ENCODE peak calls at places on chromosome 13, in seven cellular contexts. Q, D, T, F, H, B and G are unnamed samples.
A peak's percentile ranks its signal among the peaks of the same experiment; 100 is the strongest.

GRCh38 chr13:31797154-31797775 is 57.9 kb downstream of the RXFP2 start:
- DNase-seq in Q (peak; percentile 4), D (no peak), T (peak; percentile 55), F (peak; percentile 37), H (no peak), B (peak; percentile 28), G (peak; percentile 42)

GRCh38 chr13:85316501-85316900 is 482.7 kb downstream of the SLITRK6 start:
- DNase-seq in Q (no peak), D (no peak), T (no peak), F (no peak), H (no peak), B (no peak), G (no peak)

GRCh38 chr13:40402931-40403412 is 263.5 kb downstream of the FOXO1 start:
- DNase-seq in Q (no peak), D (no peak), T (peak; percentile 49), F (peak; percentile 31), H (no peak), B (peak; percentile 51), G (peak; percentile 40)

GRCh38 chr13:101785858-101786257 is 333.4 kb downstream of the ITGBL1 start:
- DNase-seq in Q (peak; percentile 5), D (peak; percentile 72), T (peak; percentile 3), F (peak; percentile 82), H (peak; percentile 33), B (no peak), G (peak; percentile 24)

GRCh38 chr13:96993660-96994029 is 631 bp downstream of the OXGR1 start:
- DNase-seq in Q (no peak), D (no peak), T (no peak), F (peak; percentile 43), H (no peak), B (peak; percentile 34), G (peak; percentile 1)

GRCh38 chr13:106533940-106534843 is 1.3 kb downstream of the EFNB2 start:
- DNase-seq in Q (no peak), D (no peak), T (peak; percentile 63), F (peak; percentile 78), H (no peak), B (peak; percentile 40), G (peak; percentile 83)

GRCh38 chr13:35534343-35534742 is 57.9 kb upstream of the MAB21L1 start:
- DNase-seq in Q (no peak), D (no peak), T (no peak), F (peak; percentile 11), H (no peak), B (peak; percentile 12), G (no peak)

GRCh38 chr13:111031531-111031961 is 83.6 kb upstream of the ARHGEF7 start:
- DNase-seq in Q (no peak), D (no peak), T (peak; percentile 58), F (no peak), H (no peak), B (peak; percentile 76), G (peak; percentile 77)

GRCh38 chr13:50320297-50320862 is 305.1 kb downstream of the KCNRG start:
- DNase-seq in Q (no peak), D (no peak), T (peak; percentile 54), F (no peak), H (no peak), B (peak; percentile 40), G (peak; percentile 58)

GRCh38 chr13:102244617-102245227 is 157.1 kb downstream of the FGF14 start:
- DNase-seq in Q (no peak), D (no peak), T (no peak), F (no peak), H (no peak), B (no peak), G (no peak)

GRCh38 chr13:110790371-110790770 is 76.9 kb downstream of the ING1 start:
- DNase-seq in Q (no peak), D (no peak), T (no peak), F (no peak), H (no peak), B (no peak), G (no peak)

GRCh38 chr13:97359181-97360057 is 74.5 kb upstream of the RAP2A start:
- DNase-seq in Q (peak; percentile 68), D (peak; percentile 61), T (peak; percentile 92), F (peak; percentile 85), H (no peak), B (peak; percentile 94), G (peak; percentile 93)

GRCh38 chr13:110398564-110399507 is 91.8 kb downstream of the COL4A2 start:
- DNase-seq in Q (no peak), D (no peak), T (peak; percentile 72), F (peak; percentile 67), H (no peak), B (peak; percentile 99), G (peak; percentile 45)

GRCh38 chr13:30408319-30409101 is 13.8 kb upstream of the UBE2L5 start:
- DNase-seq in Q (peak; percentile 87), D (peak; percentile 98), T (peak; percentile 79), F (peak; percentile 98), H (peak; percentile 92), B (peak; percentile 97), G (peak; percentile 88)

GRCh38 chr13:92677571-92677970 is 549.0 kb upstream of the GPC6 start:
- DNase-seq in Q (no peak), D (peak; percentile 36), T (no peak), F (peak; percentile 67), H (no peak), B (no peak), G (no peak)

GRCh38 chr13:23794267-23795161 is 94.7 kb downstream of the MIPEP start:
- DNase-seq in Q (no peak), D (no peak), T (peak; percentile 85), F (no peak), H (no peak), B (peak; percentile 73), G (peak; percentile 71)

GRCh38 chr13:49220035-49220855 is at the start of gene MLNR:
- DNase-seq in Q (peak; percentile 35), D (peak; percentile 76), T (no peak), F (peak; percentile 72), H (no peak), B (peak; percentile 37), G (peak; percentile 29)

GRCh38 chr13:20168396-20168795 is 7.5 kb upstream of the GJA3 start:
- DNase-seq in Q (no peak), D (no peak), T (no peak), F (no peak), H (no peak), B (no peak), G (no peak)

GRCh38 chr13:114132419-114133121 is at the start of gene RASA3:
- DNase-seq in Q (peak; percentile 84), D (peak; percentile 90), T (peak; percentile 79), F (peak; percentile 92), H (peak; percentile 58), B (peak; percentile 27), G (peak; percentile 83)

GRCh38 chr13:73293902-73294523 is 235.2 kb downstream of the KLF5 start:
- DNase-seq in Q (no peak), D (no peak), T (no peak), F (no peak), H (peak; percentile 2), B (no peak), G (no peak)

GRCh38 chr13:28540612-28541011 is 45.7 kb upstream of the FLT1 start:
- DNase-seq in Q (no peak), D (no peak), T (peak; percentile 57), F (no peak), H (no peak), B (peak; percentile 97), G (no peak)

GRCh38 chr13:76379341-76380105 is 506.7 kb downstream of the KCTD12 start:
- DNase-seq in Q (no peak), D (no peak), T (no peak), F (no peak), H (no peak), B (no peak), G (no peak)

GRCh38 chr13:41213316-41213715 is 18.9 kb upstream of the KBTBD7 start:
- DNase-seq in Q (no peak), D (no peak), T (no peak), F (no peak), H (no peak), B (peak; percentile 67), G (no peak)

GRCh38 chr13:53201454-53202225 is 173.0 kb downstream of the OLFM4 start:
- DNase-seq in Q (peak; percentile 32), D (peak; percentile 75), T (no peak), F (peak; percentile 53), H (no peak), B (no peak), G (no peak)

GRCh38 chr13:83508905-83509304 is 373.4 kb downstream of the SLITRK1 start:
- DNase-seq in Q (no peak), D (no peak), T (no peak), F (no peak), H (no peak), B (no peak), G (no peak)

GRCh38 chr13:74168263-74168675 is 34.1 kb upstream of the KLF12 start:
- DNase-seq in Q (no peak), D (no peak), T (no peak), F (no peak), H (no peak), B (no peak), G (no peak)

GRCh38 chr13:99507054-99507453 is 5.8 kb downstream of the TM9SF2 start:
- DNase-seq in Q (no peak), D (no peak), T (no peak), F (no peak), H (no peak), B (no peak), G (no peak)
- H3K27ac ChIP-seq in Q (no peak overlapping the region), D (no peak overlapping the region), T (no peak overlapping the region), F (no peak overlapping the region), H (no peak overlapping the region), B (no peak overlapping the region), G (no peak overlapping the region)

GRCh38 chr13:21324793-21325192 is 134.3 kb downstream of the ZDHHC20 start:
- DNase-seq in Q (no peak), D (no peak), T (no peak), F (no peak), H (no peak), B (no peak), G (no peak)
- H3K4ac ChIP-seq in Q (no peak overlapping the region), D (no peak overlapping the region), T (no peak overlapping the region), F (no peak overlapping the region), H (no peak overlapping the region), B (no peak overlapping the region), G (no peak overlapping the region)

GRCh38 chr13:71054358-71054757 is 812.6 kb downstream of the DACH1 start:
- DNase-seq in Q (no peak), D (no peak), T (no peak), F (no peak), H (no peak), B (no peak), G (no peak)

GRCh38 chr13:71055644-71056043 is 811.4 kb downstream of the DACH1 start:
- DNase-seq in Q (no peak), D (no peak), T (no peak), F (no peak), H (no peak), B (no peak), G (no peak)

GRCh38 chr13:71051573-71051972 is 815.4 kb downstream of the DACH1 start:
- DNase-seq in Q (no peak), D (no peak), T (no peak), F (no peak), H (no peak), B (no peak), G (no peak)

GRCh38 chr13:71056581-71056980 is 810.4 kb downstream of the DACH1 start:
- DNase-seq in Q (no peak), D (peak; percentile 58), T (no peak), F (peak; percentile 79), H (no peak), B (no peak), G (no peak)

GRCh38 chr13:71055047-71055446 is 812.0 kb downstream of the DACH1 start:
- DNase-seq in Q (no peak), D (no peak), T (no peak), F (no peak), H (no peak), B (no peak), G (no peak)
- H3K27ac ChIP-seq in Q (no peak overlapping the region), D (no peak overlapping the region), T (no peak overlapping the region), F (no peak overlapping the region), H (no peak overlapping the region), B (no peak overlapping the region), G (no peak overlapping the region)

GRCh38 chr13:109355129-109355528 is 431.3 kb downstream of the IRS2 start:
- DNase-seq in Q (no peak), D (no peak), T (no peak), F (no peak), H (no peak), B (no peak), G (no peak)
- H3K4ac ChIP-seq in Q (no peak overlapping the region), D (no peak overlapping the region), T (no peak overlapping the region), F (no peak overlapping the region), H (no peak overlapping the region), B (no peak overlapping the region), G (no peak overlapping the region)